ENCODE peak calls at places on chromosome 15, in four cellular contexts. B is mucosa of descending colon, G is heart left ventricle, V is fibroblast of pulmonary artery. N is an unnamed sample.

GRCh38 chr15:40146037-40146436 is 14.8 kb upstream of the BUB1B start:
- DNase-seq in G (no peak), V (peak), B (no peak), N (peak)

GRCh38 chr15:38796589-38796988 is 232.0 kb upstream of the RASGRP1 start:
- DNase-seq in V (peak), B (no peak), G (no peak), N (no peak)

GRCh38 chr15:64583519-64583918 is 123.1 kb downstream of the ZNF609 start:
- DNase-seq in B (no peak), G (no peak), V (no peak), N (no peak)

GRCh38 chr15:52255008-52255407 is 40.6 kb downstream of the MYO5C start:
- DNase-seq in B (no peak), G (no peak), V (peak), N (peak)

GRCh38 chr15:57861805-57862586 is 155.5 kb downstream of the POLR2M start:
- DNase-seq in B (no peak), V (peak), G (no peak), N (peak)

GRCh38 chr15:70569718-70570231 is 193.6 kb downstream of the UACA start:
- DNase-seq in V (peak), G (no peak), B (no peak), N (peak)

GRCh38 chr15:62782896-62783295 is 259.7 kb upstream of the TPM1 start:
- DNase-seq in V (no peak), B (no peak), G (no peak), N (peak)

GRCh38 chr15:98903377-98904018 is 104.1 kb downstream of the PGPEP1L start:
- DNase-seq in B (no peak), G (no peak), V (peak), N (peak)

GRCh38 chr15:50259276-50259675 is 6.2 kb downstream of the HDC start:
- DNase-seq in G (no peak), V (no peak), B (no peak), N (no peak)

GRCh38 chr15:89192771-89193170 is 28.6 kb downstream of the RLBP1 start:
- DNase-seq in B (no peak), G (no peak), V (peak), N (no peak)

GRCh38 chr15:39855400-39855799 is 64.7 kb downstream of the GPR176 start:
- DNase-seq in B (no peak), V (peak), G (no peak), N (no peak)

GRCh38 chr15:60773893-60774292 is 295.0 kb upstream of the ICE2 start:
- DNase-seq in V (no peak), G (no peak), B (no peak), N (peak)

GRCh38 chr15:66078196-66078928 is 175.2 kb downstream of the MEGF11 start:
- DNase-seq in V (no peak), B (no peak), G (no peak), N (no peak)

GRCh38 chr15:68421798-68422402 is 10.1 kb downstream of the ITGA11 start:
- DNase-seq in G (no peak), B (no peak), V (no peak), N (peak)

GRCh38 chr15:28879551-28879950 is 6.2 kb upstream of the APBA2 start:
- DNase-seq in V (no peak), B (no peak), G (no peak), N (no peak)

GRCh38 chr15:39770748-39771689 is 11.6 kb downstream of the FSIP1 start:
- DNase-seq in V (peak), G (no peak), B (no peak), N (peak)

GRCh38 chr15:37015025-37015424 is 85.3 kb downstream of the MEIS2 start:
- DNase-seq in V (peak), G (peak), B (no peak), N (peak)

GRCh38 chr15:40891810-40892448 is 2.3 kb upstream of the VPS18 start:
- DNase-seq in V (peak), B (peak), G (no peak), N (no peak)

GRCh38 chr15:65516997-65517865 is at the start of gene DPP8:
- DNase-seq in G (peak), B (peak), V (peak), N (peak)

DNA sequence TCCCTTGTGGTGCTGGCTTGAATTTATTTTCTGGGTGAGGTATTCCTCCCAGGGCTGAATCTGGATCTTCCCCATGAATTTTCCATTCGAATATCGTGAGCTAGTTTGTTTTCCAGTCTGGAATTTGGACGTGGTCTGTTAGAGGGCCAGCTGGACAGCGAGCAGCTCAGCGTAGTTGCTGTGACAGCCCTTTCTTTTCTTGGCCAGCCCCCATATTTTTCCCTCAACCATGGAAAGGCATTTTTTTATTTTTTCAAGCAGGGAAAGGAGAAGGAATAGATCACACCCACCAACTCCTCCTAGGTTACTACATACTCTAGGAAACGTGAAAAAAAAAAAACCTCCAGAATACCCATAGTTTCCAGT is 152.0 kb downstream of the KLHL25 start:
- DNase-seq in G (peak), V (peak), B (no peak), N (peak)
- H3K4me3 ChIP-seq in G (peak), V (peak), B (no peak), N (no peak)

GRCh38 chr15:76189106-76189505 is 122.2 kb downstream of the ETFA start:
- DNase-seq in V (no peak), B (no peak), G (no peak), N (no peak)

GRCh38 chr15:76187151-76187550 is 124.1 kb downstream of the ETFA start:
- DNase-seq in G (no peak), B (no peak), V (no peak), N (no peak)

GRCh38 chr15:76183906-76184639 is 124.3 kb downstream of the TMEM266 start:
- DNase-seq in B (no peak), G (no peak), V (no peak), N (no peak)

GRCh38 chr15:76184640-76185020 is 124.8 kb downstream of the TMEM266 start:
- DNase-seq in V (no peak), G (no peak), B (no peak), N (no peak)

DNA sequence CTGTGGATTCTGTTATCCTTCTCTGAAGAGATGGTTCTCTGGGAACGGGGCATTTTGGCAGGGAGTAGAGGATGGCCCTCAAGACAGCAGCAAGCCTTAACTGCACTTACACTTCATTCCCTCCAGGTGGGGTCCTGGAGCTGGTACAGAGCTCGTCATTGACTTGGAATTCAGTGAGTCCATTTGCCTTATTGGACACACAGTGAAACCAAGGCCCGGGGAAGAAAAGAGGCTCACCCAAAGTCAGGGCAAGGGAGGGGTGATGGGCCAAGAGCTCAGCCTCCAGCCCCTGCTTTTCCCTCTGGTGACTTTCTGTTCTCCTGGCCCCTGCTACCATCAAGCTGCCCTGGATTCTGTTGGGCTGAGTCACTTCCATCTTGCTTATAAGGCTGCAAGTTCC is 125.6 kb downstream of the ETFA start:
- DNase-seq in G (no peak), B (no peak), V (peak), N (peak)
- TF ChIP-seq CTCF in G (peak), B (peak), V (peak), N (peak)

GRCh38 chr15:81161215-81161673 is 27.2 kb downstream of the CFAP161 start:
- DNase-seq in G (no peak), V (no peak), B (no peak), N (no peak)
- H3K4me3 ChIP-seq in G (no peak), V (no peak), B (no peak), N (no peak)

GRCh38 chr15:90214553-90215205 is 13.5 kb downstream of the SEMA4B start:
- DNase-seq in B (no peak), V (no peak), G (no peak), N (no peak)
- TF ChIP-seq CTCF in B (no peak), V (peak), G (peak), N (peak)

GRCh38 chr15:31320022-31320421 is 6.6 kb upstream of the KLF13 start:
- DNase-seq in B (no peak), V (no peak), G (no peak), N (no peak)
- H3K4me3 ChIP-seq in B (no peak), V (no peak), G (no peak), N (no peak)

GRCh38 chr15:74725845-74726773 is 781 bp upstream of the CYP1A1 start:
- DNase-seq in G (peak), V (peak), B (peak), N (no peak)
- TF ChIP-seq CTCF in G (no peak), V (no peak), B (no peak), N (no peak)

N was measured in astrocyte.